ENCODE peak calls at places on chromosome 2, in seven cellular contexts. E is astrocyte of the spinal cord, Z is fibroblast of pulmonary artery, M is HFFc6, A is sigmoid colon, G is left lung, O is lower leg skin. I is an unnamed sample.

GRCh38 chr2:241680827-241681599 is 5.6 kb downstream of the DTYMK start:
- DNase-seq in E (peak), Z (peak), M (peak), A (peak), G (peak), O (no peak), I (no peak)

GRCh38 chr2:181420259-181421130 is 36.7 kb upstream of the ITGA4 start:
- DNase-seq in E (no peak), Z (no peak), M (no peak), A (no peak), G (no peak), O (no peak), I (no peak)

GRCh38 chr2:227365833-227366232 is 13.3 kb downstream of the TM4SF20 start:
- DNase-seq in E (no peak), Z (no peak), M (no peak), A (no peak), G (no peak), O (no peak), I (no peak)

GRCh38 chr2:235516257-235516656 is 22.4 kb downstream of the AGAP1 start:
- DNase-seq in E (no peak), Z (no peak), M (no peak), A (no peak), G (no peak), O (no peak), I (no peak)

GRCh38 chr2:43221660-43222471 is 4.5 kb downstream of the ZFP36L2 start:
- DNase-seq in E (peak), Z (peak), M (peak), A (peak), G (peak), O (peak), I (peak)

GRCh38 chr2:213787869-213788268 is 503.6 kb downstream of the SPAG16 start:
- DNase-seq in E (no peak), Z (no peak), M (no peak), A (no peak), G (no peak), O (no peak), I (no peak)

GRCh38 chr2:42813773-42814172 is 21.4 kb upstream of the HAAO start:
- DNase-seq in E (no peak), Z (no peak), M (no peak), A (no peak), G (no peak), O (no peak), I (no peak)

GRCh38 chr2:217068677-217069250 is 208.9 kb upstream of the TNP1 start:
- DNase-seq in E (no peak), Z (no peak), M (no peak), A (no peak), G (no peak), O (peak), I (no peak)

GRCh38 chr2:177264209-177264538 is 353 bp downstream of the NFE2L2 start:
- DNase-seq in E (no peak), Z (no peak), M (no peak), A (peak), G (no peak), O (no peak), I (peak)

GRCh38 chr2:201966691-201967388 is 66.8 kb upstream of the FZD7 start:
- DNase-seq in E (no peak), Z (no peak), M (no peak), A (no peak), G (no peak), O (no peak), I (no peak)

GRCh38 chr2:238484522-238485452 is 58.1 kb downstream of the ASB1 start:
- DNase-seq in E (no peak), Z (no peak), M (no peak), A (no peak), G (no peak), O (peak), I (no peak)

GRCh38 chr2:177165103-177165583 is 47.5 kb upstream of the HNRNPA3 start:
- DNase-seq in E (peak), Z (peak), M (no peak), A (peak), G (no peak), O (no peak), I (no peak)

GRCh38 chr2:77008925-77009706 is 513.1 kb downstream of the LRRTM4 start:
- DNase-seq in E (peak), Z (peak), M (no peak), A (no peak), G (no peak), O (no peak), I (no peak)

GRCh38 chr2:163667064-163667887 is 68.5 kb downstream of the FIGN start:
- DNase-seq in E (peak), Z (peak), M (peak), A (no peak), G (no peak), O (no peak), I (no peak)

GRCh38 chr2:70995227-70995729 is 605 bp upstream of the TEX261 start:
- DNase-seq in E (peak), Z (peak), M (peak), A (peak), G (no peak), O (peak), I (peak)

GRCh38 chr2:98835831-98836385 is 100.1 kb downstream of the CRACDL start:
- DNase-seq in E (no peak), Z (no peak), M (no peak), A (no peak), G (no peak), O (no peak), I (no peak)

GRCh38 chr2:99297990-99298389 is 3.0 kb downstream of the LYG1 start:
- DNase-seq in E (no peak), Z (peak), M (no peak), A (no peak), G (no peak), O (no peak), I (no peak)

GRCh38 chr2:109185801-109186570 is 57.0 kb downstream of the SH3RF3 start:
- DNase-seq in E (peak), Z (peak), M (peak), A (peak), G (no peak), O (peak), I (no peak)

GRCh38 chr2:105800036-105800755 is 55.5 kb downstream of the NCK2 start:
- DNase-seq in E (no peak), Z (peak), M (no peak), A (no peak), G (no peak), O (no peak), I (peak)

GRCh38 chr2:72515696-72516095 is 310.1 kb downstream of the EXOC6B start:
- DNase-seq in E (peak), Z (peak), M (peak), A (no peak), G (no peak), O (no peak), I (no peak)

GRCh38 chr2:95031726-95032116 is 6.2 kb downstream of the MAL start:
- DNase-seq in E (no peak), Z (no peak), M (no peak), A (no peak), G (no peak), O (no peak), I (no peak)

GRCh38 chr2:26946841-26947784 is 23.3 kb upstream of the MAPRE3 start:
- DNase-seq in E (peak), Z (peak), M (no peak), A (no peak), G (peak), O (no peak), I (no peak)

GRCh38 chr2:230346921-230347533 is 20.0 kb downstream of the SP140L start:
- DNase-seq in E (no peak), Z (no peak), M (no peak), A (no peak), G (no peak), O (no peak), I (no peak)

GRCh38 chr2:85750509-85751299 is 3.1 kb upstream of the ATOH8 start:
- DNase-seq in E (no peak), Z (peak), M (peak), A (peak), G (peak), O (peak), I (no peak)

GRCh38 chr2:70024284-70024683 is 62.9 kb upstream of the ASPRV1 start:
- DNase-seq in E (no peak), Z (no peak), M (no peak), A (no peak), G (no peak), O (no peak), I (no peak)

GRCh38 chr2:194815475-194815874 is 841.6 kb upstream of the SLC39A10 start:
- DNase-seq in E (peak), Z (peak), M (no peak), A (no peak), G (no peak), O (no peak), I (no peak)

GRCh38 chr2:113212245-113213060 is 38.7 kb downstream of the PSD4 start:
- DNase-seq in E (peak), Z (no peak), M (no peak), A (peak), G (no peak), O (no peak), I (no peak)

GRCh38 chr2:137947714-137948336 is 16.4 kb upstream of the HNMT start:
- DNase-seq in E (peak), Z (peak), M (peak), A (peak), G (no peak), O (peak), I (no peak)

GRCh38 chr2:240983361-240983995 is 14.9 kb upstream of the SNED1 start:
- DNase-seq in E (no peak), Z (peak), M (no peak), A (peak), G (peak), O (peak), I (no peak)

GRCh38 chr2:46963961-46964673 is 48.5 kb upstream of the MCFD2 start:
- DNase-seq in E (no peak), Z (no peak), M (peak), A (no peak), G (no peak), O (no peak), I (no peak)

GRCh38 chr2:241876528-241877196 is 7.1 kb downstream of the RTP5 start:
- DNase-seq in E (no peak), Z (no peak), M (no peak), A (no peak), G (peak), O (no peak), I (no peak)

GRCh38 chr2:29663266-29663665 is 258.1 kb downstream of the ALK start:
- DNase-seq in E (peak), Z (peak), M (no peak), A (no peak), G (no peak), O (no peak), I (no peak)

GRCh38 chr2:32699151-32699550 is 71.3 kb downstream of the TTC27 start:
- DNase-seq in E (no peak), Z (no peak), M (no peak), A (no peak), G (no peak), O (no peak), I (no peak)

GRCh38 chr2:113755690-113756063 is 765 bp downstream of the SLC35F5 start:
- DNase-seq in E (peak), Z (no peak), M (no peak), A (no peak), G (no peak), O (no peak), I (no peak)

GRCh38 chr2:15749460-15750432 is 158.1 kb downstream of the DDX1 start:
- DNase-seq in E (no peak), Z (no peak), M (no peak), A (no peak), G (no peak), O (peak), I (peak)

GRCh38 chr2:15750433-15750814 is 158.8 kb downstream of the DDX1 start:
- DNase-seq in E (no peak), Z (no peak), M (no peak), A (no peak), G (no peak), O (no peak), I (no peak)

GRCh38 chr2:15747698-15748471 is 156.2 kb downstream of the DDX1 start:
- DNase-seq in E (no peak), Z (no peak), M (no peak), A (no peak), G (no peak), O (peak), I (peak)

GRCh38 chr2:15747172-15747550 is 155.5 kb downstream of the DDX1 start:
- DNase-seq in E (no peak), Z (no peak), M (no peak), A (no peak), G (no peak), O (peak), I (no peak)

GRCh38 chr2:15748736-15749323 is 157.2 kb downstream of the DDX1 start:
- DNase-seq in E (no peak), Z (peak), M (no peak), A (no peak), G (no peak), O (peak), I (peak)
- TF ChIP-seq CTCF in E (peak), Z (peak), M (peak), A (no peak), G (peak), O (no peak), I (peak)

GRCh38 chr2:119531292-119531691 is 7.0 kb upstream of the SCTR start:
- DNase-seq in E (no peak), Z (peak), M (no peak), A (no peak), G (no peak), O (peak), I (no peak)
- TF ChIP-seq CTCF in E (no peak), Z (peak), M (no peak), A (no peak), G (no peak), O (no peak), I (peak)

DNA sequence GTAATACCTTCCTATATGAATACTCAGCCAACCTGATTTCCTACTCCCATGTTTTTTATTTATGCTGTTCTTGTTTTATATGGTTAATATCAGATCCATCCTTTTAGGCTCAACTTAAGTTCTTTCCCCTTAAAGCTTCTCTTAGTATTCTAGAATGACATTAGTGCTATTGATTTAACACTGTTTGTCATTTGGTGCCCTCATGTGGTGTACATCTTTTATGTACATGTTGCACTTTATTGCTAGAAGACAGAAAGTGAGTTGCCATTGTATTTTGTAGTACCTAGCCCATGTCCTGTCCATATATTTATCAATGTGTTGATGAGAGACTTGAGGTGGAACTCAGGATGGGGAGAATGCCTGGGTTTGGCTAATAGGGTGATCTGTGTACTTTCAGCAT is 2.5 kb downstream of the HTRA2 start:
- DNase-seq in E (peak), Z (peak), M (peak), A (no peak), G (no peak), O (no peak), I (no peak)
- TF ChIP-seq CTCF in E (peak), Z (peak), M (peak), A (no peak), G (no peak), O (no peak), I (peak)

GRCh38 chr2:7661532-7661931 is 744.3 kb downstream of the RNF144A start:
- DNase-seq in E (no peak), Z (no peak), M (no peak), A (no peak), G (no peak), O (no peak), I (no peak)
- TF ChIP-seq CTCF in E (no peak), Z (no peak), M (no peak), A (no peak), G (no peak), O (no peak), I (no peak)

GRCh38 chr2:199524689-199525574 is 67.2 kb upstream of the SATB2 start:
- DNase-seq in E (no peak), Z (no peak), M (no peak), A (no peak), G (no peak), O (no peak), I (no peak)
- TF ChIP-seq CTCF in E (no peak), Z (no peak), M (no peak), A (no peak), G (no peak), O (no peak), I (no peak)

GRCh38 chr2:101512993-101513392 is 38.1 kb upstream of the RFX8 start:
- DNase-seq in E (no peak), Z (no peak), M (no peak), A (no peak), G (no peak), O (no peak), I (no peak)
- TF ChIP-seq CTCF in E (no peak), Z (no peak), M (no peak), A (no peak), G (no peak), O (no peak), I (no peak)

GRCh38 chr2:216012133-216012829 is 1.1 kb downstream of the MREG start:
- DNase-seq in E (no peak), Z (no peak), M (peak), A (no peak), G (no peak), O (no peak), I (no peak)
- TF ChIP-seq CTCF in E (peak), Z (no peak), M (no peak), A (no peak), G (no peak), O (no peak), I (peak)

GRCh38 chr2:38178142-38178541 is 102.2 kb upstream of the CYP1B1 start:
- DNase-seq in E (peak), Z (peak), M (no peak), A (peak), G (no peak), O (peak), I (no peak)
- TF ChIP-seq CTCF in E (no peak), Z (no peak), M (no peak), A (no peak), G (peak), O (no peak), I (no peak)

I was measured in type B pancreatic cell.